ENCODE peak calls at places on chromosomes 6 and 20, in four cellular contexts. J is Panc1; I is Karpas-422; D is CD8-positive, alpha-beta T cell. B is an unnamed sample.

GRCh38 chr20:7858851-7859250 is 81.4 kb downstream of the HAO1 start:
- DNase-seq in J (no peak), I (no peak), D (no peak), B (no peak)

GRCh38 chr20:47360489-47361267 is 4.2 kb upstream of the ZMYND8 start:
- DNase-seq in J (no peak), I (peak), D (no peak), B (peak)

GRCh38 chr6:43763133-43763797 is 6.7 kb upstream of the VEGFA start:
- DNase-seq in J (no peak), I (no peak), D (no peak), B (no peak)

GRCh38 chr6:159988983-159989454 is 20.1 kb downstream of the IGF2R start:
- DNase-seq in J (no peak), I (no peak), D (no peak), B (no peak)

GRCh38 chr6:126063512-126064146 is 77.3 kb downstream of the TRMT11 start:
- DNase-seq in J (no peak), I (peak), D (no peak), B (peak)

GRCh38 chr6:25863360-25863759 is 10.7 kb downstream of the SLC17A3 start:
- DNase-seq in J (no peak), I (no peak), D (no peak), B (no peak)

GRCh38 chr20:21397341-21398108 is at the start of gene NKX2-4:
- DNase-seq in J (no peak), I (no peak), D (no peak), B (peak)

GRCh38 chr6:157982580-157983438 is 1.1 kb downstream of the SYNJ2 start:
- DNase-seq in J (no peak), I (no peak), D (no peak), B (peak)

GRCh38 chr20:38032585-38033329 is 499 bp downstream of the TTI1 start:
- DNase-seq in J (no peak), I (peak), D (peak), B (no peak)

GRCh38 chr6:152124432-152125074 is 317.1 kb downstream of the ESR1 start:
- DNase-seq in J (peak), I (peak), D (no peak), B (no peak)

GRCh38 chr6:152130441-152130840 is 323.0 kb downstream of the ESR1 start:
- DNase-seq in J (no peak), I (no peak), D (no peak), B (no peak)

GRCh38 chr6:152127429-152128165 is 320.1 kb downstream of the ESR1 start:
- DNase-seq in J (no peak), I (no peak), D (no peak), B (no peak)

GRCh38 chr6:152129606-152130249 is 322.2 kb downstream of the ESR1 start:
- DNase-seq in J (no peak), I (no peak), D (no peak), B (no peak)
- H3K27ac ChIP-seq in J (no peak), I (no peak), D (no peak), B (peak)

GRCh38 chr6:29705389-29706231 is 17.6 kb upstream of the HLA-F start:
- DNase-seq in J (no peak), I (no peak), D (no peak), B (peak)

GRCh38 chr6:29702519-29703103 is 20.6 kb upstream of the HLA-F start:
- DNase-seq in J (no peak), I (peak), D (peak), B (peak)

GRCh38 chr6:29709178-29709576 is 14.1 kb upstream of the HLA-F start:
- DNase-seq in J (no peak), I (no peak), D (no peak), B (no peak)

GRCh38 chr6:29710281-29710941 is 12.8 kb upstream of the HLA-F start:
- DNase-seq in J (no peak), I (no peak), D (no peak), B (no peak)

DNA sequence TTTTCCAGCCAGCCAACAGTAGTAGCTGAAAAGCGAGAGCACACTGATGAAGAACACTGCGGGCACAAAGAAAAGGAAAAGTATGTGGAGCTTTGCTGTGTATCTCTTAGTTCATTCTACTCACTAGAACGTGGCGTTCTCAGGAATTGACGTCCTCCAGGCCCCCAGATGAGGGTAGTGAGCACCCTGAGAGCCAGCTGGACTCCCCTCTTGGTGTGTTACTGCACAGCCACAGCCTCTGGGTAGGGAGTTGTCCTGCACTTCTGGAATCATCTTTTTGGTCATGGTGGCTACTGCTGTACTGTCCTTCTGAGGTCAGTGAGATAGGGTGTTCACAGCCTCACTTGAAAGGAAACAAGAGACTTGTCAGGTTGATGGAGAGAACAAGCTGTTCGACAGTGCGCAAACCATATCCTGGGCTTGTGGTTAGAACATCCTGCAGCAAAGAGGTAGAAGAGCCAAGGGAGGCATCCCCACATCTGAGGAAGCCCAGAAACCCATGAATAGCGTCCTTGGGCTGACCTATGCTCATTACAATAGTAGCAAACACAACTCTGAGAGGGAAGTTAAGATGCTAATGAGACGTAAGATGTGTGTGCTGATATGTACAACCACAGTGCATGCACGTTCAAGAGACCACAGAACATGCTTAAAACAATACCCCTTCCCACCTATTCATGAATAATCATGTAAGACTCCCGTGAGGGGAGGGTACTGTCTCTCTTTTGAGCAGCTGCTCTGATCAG is 14.6 kb upstream of the HLA-F start:
- DNase-seq in J (no peak), I (no peak), D (peak), B (no peak)
- H3K4me3 ChIP-seq in J (no peak), I (no peak), D (peak), B (no peak)

GRCh38 chr6:111872521-111873177 is 603 bp downstream of the FYN start:
- DNase-seq in J (no peak), I (peak), D (peak), B (peak)

GRCh38 chr6:111875741-111876140 is 2.5 kb upstream of the FYN start:
- DNase-seq in J (no peak), I (no peak), D (no peak), B (no peak)

GRCh38 chr6:111871725-111872520 is 1.3 kb downstream of the FYN start:
- DNase-seq in J (no peak), I (peak), D (peak), B (peak)

GRCh38 chr6:111873178-111874029 is at the start of gene FYN:
- DNase-seq in J (peak), I (peak), D (peak), B (peak)

GRCh38 chr6:111874030-111874425 is 776 bp upstream of the FYN start:
- DNase-seq in J (no peak), I (peak), D (peak), B (no peak)
- H3K27ac ChIP-seq in J (no peak), I (peak), D (peak), B (peak)

GRCh38 chr20:50654899-50655298 is 36.4 kb downstream of the RIPOR3 start:
- DNase-seq in J (no peak), I (no peak), D (no peak), B (no peak)

GRCh38 chr20:50652702-50653294 is 38.5 kb downstream of the RIPOR3 start:
- DNase-seq in J (no peak), I (no peak), D (no peak), B (no peak)

GRCh38 chr20:50658804-50659380 is 32.5 kb downstream of the RIPOR3 start:
- DNase-seq in J (no peak), I (no peak), D (no peak), B (no peak)

GRCh38 chr20:50651676-50652075 is 39.7 kb downstream of the RIPOR3 start:
- DNase-seq in J (no peak), I (no peak), D (no peak), B (no peak)

DNA sequence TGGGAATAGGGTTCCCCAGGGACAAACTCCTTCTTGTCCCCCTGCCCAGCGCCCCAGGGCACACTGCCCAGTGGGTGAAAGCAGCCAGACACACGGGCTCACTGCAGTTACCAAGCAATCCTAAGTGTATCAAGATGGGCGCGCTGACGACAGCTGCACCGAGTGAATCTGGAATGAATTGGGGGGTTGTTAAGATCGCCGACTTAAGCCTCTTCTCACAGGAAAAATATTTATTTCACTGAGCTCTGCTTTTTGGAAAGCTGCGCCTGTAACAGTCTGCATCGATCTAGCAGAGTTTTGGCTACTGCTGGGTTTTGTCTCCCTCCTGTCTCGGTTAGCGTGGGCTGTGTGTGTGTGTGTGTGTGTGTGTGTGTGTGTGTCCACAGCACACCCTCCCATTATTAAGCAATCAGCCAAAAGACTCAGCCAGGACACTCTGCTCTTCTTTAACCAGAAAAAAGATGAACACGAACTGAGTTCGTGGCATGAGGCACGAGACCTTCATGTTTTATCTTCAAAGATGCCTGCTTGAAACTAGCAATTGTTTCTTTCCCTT is 35.9 kb downstream of the RIPOR3 start:
- DNase-seq in J (no peak), I (no peak), D (no peak), B (no peak)
- H3K4me3 ChIP-seq in J (peak), I (no peak), D (no peak), B (no peak)

GRCh38 chr6:5855787-5856186 is 150.9 kb downstream of the NRN1 start:
- DNase-seq in J (no peak), I (no peak), D (no peak), B (no peak)

GRCh38 chr6:5846889-5847288 is 159.8 kb downstream of the NRN1 start:
- DNase-seq in J (no peak), I (no peak), D (no peak), B (no peak)

GRCh38 chr6:5854900-5855299 is 151.8 kb downstream of the NRN1 start:
- DNase-seq in J (no peak), I (peak), D (no peak), B (peak)

GRCh38 chr6:5850848-5851255 is 155.9 kb downstream of the NRN1 start:
- DNase-seq in J (no peak), I (no peak), D (no peak), B (peak)

GRCh38 chr6:5851261-5851757 is 155.4 kb downstream of the NRN1 start:
- DNase-seq in J (no peak), I (peak), D (peak), B (peak)
- H3K27ac ChIP-seq in J (no peak), I (no peak), D (peak), B (no peak)

B was measured in endodermal cell.